ENCODE peak calls at places on chromosomes 4 and X, in five cellular contexts. G is IMR-90, A is ovary, W is prostate gland, N is sigmoid colon. B is an unnamed sample.

GRCh38 chrX:41344053-41344452 is 10.1 kb downstream of the DDX3X start:
- DNase-seq in W (no peak), N (no peak), A (no peak), G (no peak), B (no peak)

GRCh38 chr4:138595171-138595570 is 353.0 kb upstream of the SLC7A11 start:
- DNase-seq in N (no peak), A (no peak), G (no peak), W (no peak), B (no peak)

GRCh38 chr4:654871-655734 is 19.0 kb downstream of the ATP5ME start:
- DNase-seq in A (no peak), W (no peak), G (no peak), N (no peak), B (no peak)

GRCh38 chr4:93791570-93792195 is 36.9 kb upstream of the ATOH1 start:
- DNase-seq in G (peak), N (no peak), W (peak), A (peak), B (peak)

GRCh38 chr4:144355809-144356757 is 215.6 kb upstream of the GYPA start:
- DNase-seq in G (peak), A (no peak), W (no peak), N (no peak), B (no peak)

GRCh38 chrX:3540105-3540504 is 173.3 kb downstream of the PRKX start:
- DNase-seq in G (no peak), A (no peak), W (peak), N (no peak), B (no peak)

GRCh38 chrX:153635788-153636668 is 11.0 kb upstream of the DUSP9 start:
- DNase-seq in G (no peak), N (peak), A (no peak), W (no peak), B (no peak)

GRCh38 chrX:100673397-100673953 is 29.5 kb downstream of the SRPX2 start:
- DNase-seq in N (no peak), W (no peak), G (peak), A (no peak), B (no peak)

GRCh38 chrX:137033774-137034507 is at the start of gene GPR101:
- DNase-seq in N (no peak), A (no peak), W (no peak), G (no peak), B (no peak)

GRCh38 chrX:135327299-135327698 is 18.0 kb downstream of the ETDC start:
- DNase-seq in A (no peak), N (no peak), W (no peak), G (peak), B (no peak)

GRCh38 chrX:138858438-138858837 is 146.9 kb upstream of the FGF13 start:
- DNase-seq in W (no peak), A (no peak), N (no peak), G (peak), B (no peak)

GRCh38 chrX:78619829-78620228 is 39.3 kb downstream of the RTL3 start:
- DNase-seq in A (no peak), W (no peak), N (no peak), G (no peak), B (no peak)

GRCh38 chr4:37623125-37623524 is 63.1 kb downstream of the RELL1 start:
- DNase-seq in G (no peak), A (no peak), W (no peak), N (no peak), B (no peak)

GRCh38 chr4:150229538-150229937 is 151.3 kb downstream of the DCLK2 start:
- DNase-seq in W (no peak), G (peak), N (no peak), A (no peak), B (no peak)

GRCh38 chrX:19194285-19195242 is 72.3 kb upstream of the ADGRG2 start:
- DNase-seq in A (no peak), W (no peak), G (no peak), N (no peak), B (no peak)
- TF ChIP-seq CTCF in A (no peak), W (no peak), G (no peak), N (no peak), B (no peak)

DNA sequence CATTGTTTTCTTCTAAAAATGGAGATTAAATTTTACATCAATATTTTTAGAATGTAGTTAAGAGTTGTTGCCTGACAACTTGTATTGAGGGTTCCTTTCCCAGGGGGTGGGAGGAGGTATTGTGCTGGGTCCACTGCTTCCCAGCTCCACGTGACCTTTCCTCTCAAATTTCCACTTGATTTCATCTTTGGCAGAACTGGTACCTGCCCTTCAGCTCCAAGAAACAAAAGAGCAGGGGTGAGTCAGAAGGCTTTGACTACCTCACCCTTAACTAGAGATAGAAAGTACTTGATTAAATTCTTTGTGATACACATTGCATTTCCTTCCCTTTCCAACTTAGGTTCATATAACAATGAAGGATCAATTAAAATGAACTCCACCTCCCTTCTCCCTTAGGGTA is 19.7 kb downstream of the TRIM2 start:
- DNase-seq in A (no peak), W (no peak), N (no peak), G (peak), B (no peak)
- TF ChIP-seq POLR2A in A (no peak), W (no peak), N (no peak), G (no peak), B (no peak)

DNA sequence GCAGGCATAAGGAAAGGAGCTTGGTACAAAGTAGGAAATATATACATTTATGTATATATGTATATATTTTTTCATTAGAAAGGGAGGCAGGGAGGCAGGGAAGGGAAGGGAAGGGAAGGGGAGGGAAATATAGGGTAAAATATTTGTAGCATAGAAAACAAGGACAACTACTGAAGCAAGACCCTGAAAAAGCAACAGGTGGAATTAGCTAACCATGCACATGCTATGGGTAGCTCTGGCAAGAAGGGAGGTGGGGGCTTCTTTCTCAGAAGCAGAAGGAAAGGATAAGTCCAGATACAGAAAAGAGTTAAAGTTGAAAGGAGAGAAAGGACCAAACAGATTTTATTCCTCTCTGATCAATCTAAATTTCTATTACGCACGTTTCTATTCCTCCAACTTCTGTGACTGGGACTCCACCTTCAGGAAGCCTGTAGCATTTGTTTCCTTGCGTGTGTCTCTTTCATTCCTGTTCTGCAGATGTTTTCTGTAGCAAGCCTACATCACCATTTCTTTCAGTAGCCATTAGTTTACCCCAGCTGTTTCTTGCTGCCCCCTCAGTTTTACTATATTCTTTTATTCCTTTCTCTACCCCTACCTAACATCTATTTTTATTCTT is 82.9 kb downstream of the OR13H1 start:
- DNase-seq in A (no peak), N (no peak), G (no peak), W (no peak), B (no peak)
- TF ChIP-seq CTCF in A (no peak), N (no peak), G (no peak), W (no peak), B (no peak)

GRCh38 chr4:151681085-151681484 is 79.7 kb downstream of the GATB start:
- DNase-seq in A (no peak), G (peak), W (no peak), N (no peak), B (no peak)
- TF ChIP-seq POLR2A in A (no peak), G (no peak), W (no peak), N (no peak), B (no peak)

GRCh38 chr4:105350859-105351494 is 122.9 kb downstream of the PPA2 start:
- DNase-seq in W (no peak), N (no peak), A (no peak), G (peak), B (no peak)
- TF ChIP-seq CTCF in W (no peak), N (no peak), A (no peak), G (no peak), B (no peak)

GRCh38 chr4:73451978-73452747 is 16.1 kb downstream of the AFP start:
- DNase-seq in G (no peak), W (no peak), A (no peak), N (no peak), B (no peak)
- TF ChIP-seq POLR2A in G (no peak), W (no peak), A (no peak), N (no peak), B (no peak)

GRCh38 chr4:187175197-187175596 is 451.5 kb upstream of the FAT1 start:
- DNase-seq in G (peak), N (no peak), A (no peak), W (no peak), B (no peak)
- TF ChIP-seq CTCF in G (peak), N (no peak), A (no peak), W (no peak), B (no peak)

B was measured in lower leg skin.